ENCODE peak calls at places on chromosome 9, in eight cellular contexts. M, G, V, X, U, Z, C and B are unnamed samples.

GRCh38 chr9:13263511-13263910 is 16.0 kb downstream of the MPDZ start:
- DNase-seq in G (no peak), X (no peak), C (no peak), V (no peak), M (peak; percentile 36), U (no peak), Z (no peak), B (no peak)

GRCh38 chr9:32378496-32378895 is 5.9 kb upstream of the ACO1 start:
- DNase-seq in M (peak; percentile 88), G (peak; percentile 50), Z (no peak), C (no peak), U (peak; percentile 39), V (peak; percentile 91), X (no peak), B (peak; percentile 63)

GRCh38 chr9:107266624-107267369 is 16.3 kb upstream of the RAD23B start:
- DNase-seq in V (no peak), C (no peak), U (no peak), X (no peak), G (no peak), M (no peak), Z (no peak), B (no peak)

GRCh38 chr9:99296375-99296951 is 74.4 kb downstream of the SEC61B start:
- DNase-seq in V (peak; percentile 16), Z (peak; percentile 85), U (no peak), M (no peak), X (no peak), G (no peak), C (no peak), B (no peak)

GRCh38 chr9:108272350-108272899 is 583.4 kb downstream of the ACTL7B start:
- DNase-seq in V (peak; percentile 76), X (no peak), G (peak; percentile 34), C (peak; percentile 51), U (no peak), Z (no peak), M (peak; percentile 69), B (no peak)

GRCh38 chr9:122444366-122444765 is 33.4 kb downstream of the OR1J1 start:
- DNase-seq in V (peak; percentile 82), G (no peak), X (no peak), C (no peak), U (peak; percentile 89), Z (no peak), M (peak; percentile 96), B (no peak)

GRCh38 chr9:126856326-126856877 is 4.0 kb upstream of the ZBTB34 start:
- DNase-seq in M (no peak), X (no peak), G (no peak), C (no peak), U (no peak), Z (no peak), V (no peak), B (no peak)

GRCh38 chr9:83706703-83707517 is 848 bp downstream of the UBQLN1 start:
- DNase-seq in M (peak; percentile 22), V (peak; percentile 30), G (peak; percentile 80), Z (peak; percentile 92), X (peak; percentile 66), U (no peak), C (peak; percentile 34), B (no peak)

GRCh38 chr9:125763373-125763772 is 16.2 kb downstream of the PBX3 start:
- DNase-seq in U (no peak), M (peak; percentile 58), X (no peak), G (no peak), C (no peak), V (peak; percentile 87), Z (no peak), B (peak; percentile 49)

GRCh38 chr9:93081081-93081529 is 14.9 kb upstream of the CARD19 start:
- DNase-seq in U (no peak), V (peak; percentile 33), X (no peak), M (no peak), G (no peak), C (peak; percentile 8), Z (peak; percentile 19), B (no peak)

GRCh38 chr9:93597142-93597706 is 20.8 kb downstream of the PHF2 start:
- DNase-seq in Z (no peak), X (peak; percentile 34), C (no peak), G (no peak), V (no peak), U (no peak), M (no peak), B (no peak)

GRCh38 chr9:18447131-18447530 is 26.8 kb upstream of the ADAMTSL1 start:
- DNase-seq in G (no peak), V (no peak), U (no peak), M (peak; percentile 21), C (peak; percentile 55), X (no peak), Z (no peak), B (no peak)

GRCh38 chr9:77307166-77307565 is 129.8 kb downstream of the VPS13A start:
- DNase-seq in V (no peak), C (no peak), G (no peak), Z (no peak), M (no peak), U (no peak), X (no peak), B (no peak)

GRCh38 chr9:121797056-121797455 is 145.6 kb downstream of the DAB2IP start:
- DNase-seq in M (no peak), C (no peak), U (no peak), G (no peak), X (no peak), Z (peak; percentile 20), V (no peak), B (no peak)

GRCh38 chr9:114033397-114034103 is 44.5 kb downstream of the AMBP start:
- DNase-seq in U (no peak), M (peak; percentile 22), X (peak; percentile 53), G (peak; percentile 61), C (no peak), Z (peak; percentile 63), V (peak; percentile 31), B (no peak)

GRCh38 chr9:88326024-88326423 is 62.2 kb upstream of the SPIN1 start:
- DNase-seq in X (no peak), U (no peak), C (no peak), M (no peak), V (no peak), Z (no peak), G (no peak), B (no peak)

GRCh38 chr9:126228779-126229444 is 97.7 kb upstream of the MVB12B start:
- DNase-seq in X (peak; percentile 79), M (peak; percentile 75), U (peak; percentile 23), Z (peak; percentile 91), G (peak; percentile 83), C (peak; percentile 62), V (peak; percentile 79), B (peak; percentile 26)

GRCh38 chr9:3760031-3760430 is 234.2 kb upstream of the RFX3 start:
- DNase-seq in C (no peak), M (peak; percentile 21), V (peak; percentile 41), G (no peak), U (no peak), X (no peak), Z (no peak), B (no peak)

GRCh38 chr9:108565651-108566378 is 290.0 kb downstream of the ACTL7B start:
- DNase-seq in G (peak; percentile 64), U (peak; percentile 80), M (peak; percentile 92), C (peak; percentile 61), X (no peak), Z (no peak), V (peak; percentile 93), B (peak; percentile 89)

GRCh38 chr9:78030553-78031270 is 899 bp downstream of the GNAQ start:
- DNase-seq in M (peak; percentile 49), G (peak; percentile 58), U (no peak), X (peak; percentile 67), V (peak; percentile 49), Z (peak; percentile 89), C (peak; percentile 52), B (no peak)

GRCh38 chr9:89059925-89060506 is 68.7 kb downstream of the S1PR3 start:
- DNase-seq in Z (no peak), M (no peak), U (no peak), V (no peak), X (no peak), C (no peak), G (no peak), B (no peak)

DNA sequence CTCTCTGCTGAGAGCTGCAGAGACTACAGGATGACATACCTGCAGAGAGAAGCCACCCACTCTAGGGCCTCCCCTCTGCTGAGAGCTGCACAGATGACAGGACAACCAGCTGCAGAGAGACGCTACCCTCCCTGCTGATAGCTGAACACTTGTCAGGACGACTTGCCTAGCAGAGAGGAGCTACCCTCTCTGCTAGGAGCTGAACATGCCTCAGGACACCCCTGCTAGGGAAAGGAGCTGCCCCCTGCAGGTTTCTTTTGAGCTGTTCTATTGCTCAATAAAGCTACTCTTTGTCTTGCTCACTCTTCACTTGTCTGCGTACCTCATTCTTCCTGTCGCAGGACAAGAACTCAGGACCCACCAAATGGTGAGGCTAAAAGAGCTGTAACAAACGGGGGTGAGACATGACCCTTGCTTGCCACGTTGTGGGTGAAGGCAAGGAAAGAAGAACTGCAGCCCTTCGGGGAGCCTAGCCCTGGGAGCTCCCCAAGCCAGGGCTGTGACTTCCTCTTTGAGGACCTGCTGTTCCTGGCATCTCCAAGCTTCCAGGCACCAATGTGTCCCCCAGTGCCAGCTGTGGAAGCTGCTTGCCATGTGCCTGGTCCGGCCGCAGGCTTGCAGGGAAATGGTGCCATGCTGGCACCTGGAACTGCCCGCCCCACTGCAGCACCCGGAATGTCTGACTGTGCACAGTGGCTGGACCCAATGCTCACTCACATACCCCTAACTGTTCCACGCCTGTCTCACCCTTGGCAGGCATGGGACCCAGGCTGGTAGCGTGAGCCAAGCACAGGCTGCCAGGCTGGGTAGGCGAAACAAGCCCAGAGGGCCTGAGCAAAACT is 5.1 kb upstream of the TESK1 start:
- DNase-seq in U (no peak), M (peak; percentile 31), G (no peak), V (peak; percentile 47), X (no peak), Z (no peak), C (no peak), B (no peak)
- TF ChIP-seq CTCF in U (no peak), M (no peak), G (no peak), V (peak; percentile 52), X (no peak), Z (no peak), C (no peak), B (no peak)

GRCh38 chr9:21392270-21392669 is 7.1 kb upstream of the IFNA2 start:
- DNase-seq in Z (no peak), X (no peak), U (no peak), G (peak; percentile 22), V (peak; percentile 36), M (peak; percentile 29), C (no peak), B (no peak)
- TF ChIP-seq CTCF in Z (peak; percentile 29), X (peak; percentile 50), U (no peak), G (peak; percentile 66), V (peak; percentile 35), M (peak; percentile 24), C (no peak), B (peak; percentile 47)

DNA sequence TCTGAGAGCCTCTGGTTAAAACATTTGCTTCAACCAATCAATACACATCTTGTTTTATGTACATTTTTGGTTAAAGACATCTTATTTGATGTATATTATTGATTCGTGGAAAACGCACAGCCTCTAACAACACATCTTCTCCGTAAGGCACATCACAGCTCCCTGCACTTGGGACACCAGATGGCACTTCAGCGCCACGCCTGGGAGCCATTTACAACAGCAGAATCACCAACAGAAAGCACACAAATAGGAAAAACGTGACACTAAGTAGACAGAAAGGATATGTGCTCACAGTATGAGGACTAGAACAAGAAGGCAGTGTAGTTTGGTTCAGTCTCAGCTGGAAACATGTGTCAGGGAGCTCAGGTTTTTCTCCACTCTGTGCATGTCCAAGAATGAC is 199.7 kb downstream of the ROR2 start:
- DNase-seq in G (no peak), M (no peak), Z (peak; percentile 44), C (no peak), V (no peak), U (no peak), X (no peak), B (no peak)
- TF ChIP-seq CTCF in G (no peak), M (no peak), Z (no peak), C (no peak), V (no peak), U (peak; percentile 33), X (no peak), B (no peak)

GRCh38 chr9:131382850-131383729 is 10.8 kb upstream of the PRRC2B start:
- DNase-seq in X (no peak), Z (no peak), G (no peak), V (peak; percentile 77), M (peak; percentile 66), C (no peak), U (peak; percentile 42), B (peak; percentile 88)
- TF ChIP-seq CTCF in X (no peak), Z (no peak), G (no peak), V (no peak), M (no peak), C (no peak), U (no peak), B (no peak)